ENCODE peak calls at places on chromosomes 16 and 17, in four cellular contexts. U, E, T and L are unnamed samples.
A peak's percentile ranks its signal among the peaks of the same experiment; 100 is the strongest.

GRCh38 chr16:30820952-30821421 is 34.0 kb upstream of the ZNF629 start:
- DNase-seq in U (no peak), E (no peak), T (no peak), L (no peak)

GRCh38 chr16:2520097-2520783 is at the start of gene AMDHD2:
- DNase-seq in U (peak; percentile 91), E (peak; percentile 85), T (peak; percentile 92), L (peak; percentile 87)

GRCh38 chr17:8004899-8005298 is 2.5 kb downstream of the GUCY2D start:
- DNase-seq in U (peak; percentile 73), E (no peak), T (no peak), L (no peak)

GRCh38 chr16:12257926-12258561 is 281.5 kb downstream of the SNX29 start:
- DNase-seq in U (no peak), E (no peak), T (no peak), L (no peak)

GRCh38 chr16:88868974-88869672 is 2.7 kb upstream of the PABPN1L start:
- DNase-seq in U (no peak), E (no peak), T (no peak), L (no peak)

GRCh38 chr17:76268991-76269981 is 4.1 kb downstream of the UBALD2 start:
- DNase-seq in U (no peak), E (no peak), T (no peak), L (no peak)

GRCh38 chr17:17156107-17156506 is 50.0 kb downstream of the PLD6 start:
- DNase-seq in U (peak; percentile 66), E (no peak), T (no peak), L (no peak)

GRCh38 chr17:352421-353212 is at the start of gene RPH3AL:
- DNase-seq in U (peak; percentile 13), E (no peak), T (peak; percentile 82), L (no peak)

GRCh38 chr17:78013683-78014467 is 55.4 kb downstream of the TNRC6C start:
- DNase-seq in U (peak; percentile 89), E (peak; percentile 41), T (no peak), L (no peak)

GRCh38 chr17:79180358-79181005 is 105.9 kb downstream of the ENGASE start:
- DNase-seq in U (no peak), E (no peak), T (no peak), L (no peak)

GRCh38 chr17:72763981-72764380 is 328.5 kb downstream of the SLC39A11 start:
- DNase-seq in U (no peak), E (no peak), T (no peak), L (no peak)

GRCh38 chr16:55572439-55572838 is 6.0 kb downstream of the CAPNS2 start:
- DNase-seq in U (peak; percentile 29), E (no peak), T (no peak), L (no peak)

GRCh38 chr17:45574376-45574775 is 83.9 kb upstream of the PLEKHM1 start:
- DNase-seq in U (peak; percentile 58), E (no peak), T (no peak), L (no peak)

GRCh38 chr16:24189941-24190340 is 66.2 kb upstream of the CACNG3 start:
- DNase-seq in U (no peak), E (no peak), T (no peak), L (no peak)

GRCh38 chr17:21275579-21276339 is 8.8 kb upstream of the MAP2K3 start:
- DNase-seq in U (peak; percentile 74), E (peak; percentile 93), T (peak; percentile 96), L (peak; percentile 99)

GRCh38 chr16:72561-73537 is at the start of gene RHBDF1:
- DNase-seq in U (peak; percentile 54), E (peak; percentile 48), T (peak; percentile 57), L (no peak)

GRCh38 chr16:48605518-48606110 is 4.4 kb downstream of the N4BP1 start:
- DNase-seq in U (peak; percentile 30), E (no peak), T (no peak), L (no peak)

GRCh38 chr16:10827691-10828341 is 9.2 kb upstream of the TVP23A start:
- DNase-seq in U (peak; percentile 91), E (peak; percentile 2), T (peak; percentile 77), L (no peak)

GRCh38 chr17:21460358-21460757 is 84.2 kb downstream of the KCNJ12 start:
- DNase-seq in U (peak; percentile 46), E (no peak), T (no peak), L (no peak)

GRCh38 chr17:10118788-10119130 is 79.6 kb downstream of the GAS7 start:
- DNase-seq in U (no peak), E (no peak), T (no peak), L (no peak)

GRCh38 chr17:10116267-10116666 is 82.1 kb downstream of the GAS7 start:
- DNase-seq in U (no peak), E (no peak), T (no peak), L (no peak)

GRCh38 chr17:10116676-10117075 is 81.7 kb downstream of the GAS7 start:
- DNase-seq in U (no peak), E (no peak), T (no peak), L (no peak)

GRCh38 chr17:10117085-10117484 is 81.3 kb downstream of the GAS7 start:
- DNase-seq in U (no peak), E (no peak), T (no peak), L (no peak)

GRCh38 chr17:10117581-10118001 is 80.8 kb downstream of the GAS7 start:
- DNase-seq in U (no peak), E (no peak), T (peak; percentile 60), L (no peak)
- TF ChIP-seq CTCF in U (no peak), E (no peak), T (no peak), L (no peak)

DNA sequence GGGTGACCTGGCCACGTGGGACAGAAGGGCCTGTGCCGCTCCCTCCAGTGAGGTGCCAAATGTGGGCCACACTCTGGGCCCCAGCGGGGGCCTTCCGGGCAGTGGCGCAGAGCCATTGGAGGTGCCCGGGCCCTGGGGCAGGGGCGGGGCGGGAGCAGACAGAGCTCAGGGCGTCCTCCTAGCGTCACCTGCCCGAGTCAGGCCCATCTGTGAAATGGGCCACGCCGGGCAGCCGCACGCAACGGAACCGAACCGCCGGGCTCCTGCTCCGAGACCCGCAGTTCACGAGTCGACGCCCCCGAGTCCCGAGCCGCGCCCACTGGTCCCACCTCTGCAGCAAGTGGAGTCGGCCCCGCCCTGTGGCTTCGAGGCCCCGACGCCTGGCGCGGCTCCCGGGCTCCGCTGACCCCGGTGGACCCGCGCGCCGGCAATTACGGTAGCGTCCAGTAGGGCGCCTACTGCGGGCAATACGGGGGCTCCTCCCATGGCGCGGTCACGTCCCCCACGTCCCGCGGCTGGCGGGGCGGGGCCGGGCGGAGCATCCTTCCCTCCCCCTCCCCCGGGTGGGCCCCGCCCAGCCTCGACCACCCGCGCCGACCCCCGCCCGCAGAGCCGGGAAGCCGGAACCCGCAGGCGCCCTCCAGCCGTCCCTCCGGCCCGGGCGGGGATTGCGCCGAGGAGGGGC is 1.9 kb downstream of the SLC16A3 start:
- DNase-seq in U (peak; percentile 91), E (peak; percentile 57), T (peak; percentile 91), L (peak; percentile 68)
- TF ChIP-seq CTCF in U (peak; percentile 20), E (peak; percentile 60), T (peak; percentile 86), L (no peak)

DNA sequence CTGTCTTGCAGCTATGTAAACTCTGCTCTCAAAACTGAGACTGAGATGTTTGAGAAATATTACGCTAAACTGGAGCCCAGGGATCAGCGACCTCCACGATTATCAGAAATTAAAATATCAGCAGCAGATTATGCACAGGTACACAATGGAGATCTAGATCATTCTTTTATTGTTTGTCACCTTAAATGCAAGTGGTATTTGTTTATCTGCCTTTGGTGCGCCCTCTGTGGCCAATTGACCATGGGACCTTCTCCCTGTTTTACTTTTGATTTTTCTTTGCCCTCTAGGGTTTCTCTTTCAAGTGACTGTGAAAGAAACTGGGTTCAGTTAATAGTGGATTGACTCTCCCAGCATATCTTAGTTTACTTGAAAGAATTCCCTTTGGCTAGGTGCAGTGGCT is 42.1 kb downstream of the PRSS54 start:
- DNase-seq in U (no peak), E (no peak), T (no peak), L (no peak)
- TF ChIP-seq CTCF in U (no peak), E (no peak), T (no peak), L (no peak)

DNA sequence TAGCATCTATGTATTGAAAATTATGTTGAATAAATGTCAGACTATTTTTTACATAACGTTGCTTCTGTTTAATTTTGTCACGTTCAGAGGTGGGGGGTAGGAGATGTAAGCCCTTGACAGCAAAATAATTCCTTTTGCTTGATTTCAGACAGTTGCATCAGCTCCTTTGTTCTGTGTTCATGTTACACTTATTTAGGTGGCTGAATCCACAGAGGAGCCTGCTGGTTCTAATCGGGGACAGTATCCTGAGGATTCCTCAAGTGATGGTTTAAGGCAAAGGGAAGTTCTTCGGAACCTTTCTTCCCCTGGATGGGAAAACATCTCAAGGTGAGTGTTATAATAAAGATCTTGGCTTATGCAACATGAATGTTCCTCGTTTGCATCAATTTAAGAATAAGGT is 4.5 kb downstream of the HERPUD1 start:
- DNase-seq in U (no peak), E (no peak), T (no peak), L (no peak)
- TF ChIP-seq CTCF in U (no peak), E (no peak), T (no peak), L (no peak)